ENCODE peak calls at places on chromosome 4, in nine cellular contexts. One of them, this sample, is unnamed.
A peak's percentile ranks its signal among the peaks of the same experiment; 100 is the strongest.

GRCh38 chr4:41028392-41029076 is 185.8 kb downstream of the APBB2 start:
- DNase-seq in SK-N-SH: no peak
- DNase-seq in GM12864: no peak
- DNase-seq in neural progenitor cell: no peak
- DNase-seq in right lobe of liver: no peak
- DNase-seq in CD8-positive, alpha-beta T cell: no peak
- DNase-seq in ovary: no peak
- DNase-seq in fibroblast of mammary gland: peak; percentile 69
- DNase-seq in cardiac muscle cell: no peak
- DNase-seq in this sample: no peak

GRCh38 chr4:91325495-91325894 is 978.3 kb upstream of the GRID2 start:
- DNase-seq in SK-N-SH: peak; percentile 1
- DNase-seq in GM12864: no peak
- DNase-seq in neural progenitor cell: no peak
- DNase-seq in right lobe of liver: no peak
- DNase-seq in CD8-positive, alpha-beta T cell: no peak
- DNase-seq in ovary: no peak
- DNase-seq in fibroblast of mammary gland: peak; percentile 5
- DNase-seq in cardiac muscle cell: no peak
- DNase-seq in this sample: peak; percentile 86

GRCh38 chr4:80500593-80500992 is 165.1 kb downstream of the CFAP299 start:
- DNase-seq in SK-N-SH: no peak
- DNase-seq in GM12864: no peak
- DNase-seq in neural progenitor cell: no peak
- DNase-seq in right lobe of liver: no peak
- DNase-seq in CD8-positive, alpha-beta T cell: peak; percentile 6
- DNase-seq in ovary: no peak
- DNase-seq in fibroblast of mammary gland: peak; percentile 18
- DNase-seq in cardiac muscle cell: no peak
- DNase-seq in this sample: peak; percentile 24

GRCh38 chr4:48780867-48781219 is 764 bp upstream of the FRYL start:
- DNase-seq in SK-N-SH: peak; percentile 9
- DNase-seq in GM12864: no peak
- DNase-seq in neural progenitor cell: no peak
- DNase-seq in right lobe of liver: no peak
- DNase-seq in CD8-positive, alpha-beta T cell: peak; percentile 43
- DNase-seq in ovary: peak; percentile 34
- DNase-seq in fibroblast of mammary gland: peak; percentile 39
- DNase-seq in cardiac muscle cell: no peak
- DNase-seq in this sample: no peak

GRCh38 chr4:156677136-156677535 is 294.5 kb downstream of the PDGFC start:
- DNase-seq in SK-N-SH: peak; percentile 22
- DNase-seq in GM12864: no peak
- DNase-seq in neural progenitor cell: peak; percentile 63
- DNase-seq in right lobe of liver: no peak
- DNase-seq in CD8-positive, alpha-beta T cell: no peak
- DNase-seq in ovary: no peak
- DNase-seq in fibroblast of mammary gland: peak; percentile 60
- DNase-seq in cardiac muscle cell: peak; percentile 30
- DNase-seq in this sample: peak; percentile 61

GRCh38 chr4:141890279-141890678 is 253.9 kb downstream of the IL15 start:
- DNase-seq in SK-N-SH: no peak
- DNase-seq in GM12864: no peak
- DNase-seq in neural progenitor cell: no peak
- DNase-seq in right lobe of liver: no peak
- DNase-seq in CD8-positive, alpha-beta T cell: no peak
- DNase-seq in ovary: no peak
- DNase-seq in fibroblast of mammary gland: no peak
- DNase-seq in cardiac muscle cell: peak; percentile 46
- DNase-seq in this sample: no peak

GRCh38 chr4:1569461-1570151 is 114.5 kb downstream of the FAM53A start:
- DNase-seq in SK-N-SH: no peak
- DNase-seq in GM12864: no peak
- DNase-seq in neural progenitor cell: no peak
- DNase-seq in right lobe of liver: peak; percentile 16
- DNase-seq in CD8-positive, alpha-beta T cell: no peak
- DNase-seq in ovary: no peak
- DNase-seq in fibroblast of mammary gland: no peak
- DNase-seq in cardiac muscle cell: no peak
- DNase-seq in this sample: no peak

GRCh38 chr4:109005523-109005922 is 242.7 kb upstream of the ETNPPL start:
- DNase-seq in SK-N-SH: no peak
- DNase-seq in GM12864: no peak
- DNase-seq in neural progenitor cell: no peak
- DNase-seq in right lobe of liver: no peak
- DNase-seq in CD8-positive, alpha-beta T cell: no peak
- DNase-seq in ovary: no peak
- DNase-seq in fibroblast of mammary gland: peak; percentile 61
- DNase-seq in cardiac muscle cell: no peak
- DNase-seq in this sample: peak; percentile 40

DNA sequence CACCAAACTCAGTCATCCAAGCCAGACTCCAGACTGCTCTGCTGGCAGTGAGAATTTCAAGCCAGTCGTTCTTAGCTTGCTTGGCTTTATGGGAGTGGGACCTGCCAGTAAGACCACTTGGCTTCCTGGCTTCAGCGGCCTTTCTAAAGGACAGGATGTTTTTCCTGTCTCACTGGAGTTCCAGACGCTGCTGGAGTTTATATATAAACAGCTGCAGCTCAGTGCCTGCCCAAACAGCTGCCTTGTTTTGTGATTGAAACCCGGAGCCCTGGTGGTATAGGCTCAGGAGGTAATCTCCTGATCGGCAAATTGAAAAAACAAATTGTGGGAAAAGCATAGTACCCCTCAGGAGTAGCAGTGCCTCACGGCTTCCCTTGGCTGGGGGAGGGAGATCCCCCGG is 1165.8 kb upstream of the ADGRL3 start:
- DNase-seq in SK-N-SH: no peak
- DNase-seq in GM12864: no peak
- DNase-seq in neural progenitor cell: peak; percentile 7
- DNase-seq in right lobe of liver: no peak
- DNase-seq in CD8-positive, alpha-beta T cell: no peak
- DNase-seq in ovary: no peak
- DNase-seq in fibroblast of mammary gland: no peak
- DNase-seq in cardiac muscle cell: no peak
- DNase-seq in this sample: no peak
- H3K4me3 ChIP-seq in SK-N-SH: no peak overlapping the region
- H3K4me3 ChIP-seq in GM12864: no peak overlapping the region
- H3K4me3 ChIP-seq in neural progenitor cell: no peak overlapping the region
- H3K4me3 ChIP-seq in right lobe of liver: no peak overlapping the region
- H3K4me3 ChIP-seq in CD8-positive, alpha-beta T cell: no peak overlapping the region
- H3K4me3 ChIP-seq in ovary: no peak overlapping the region
- H3K4me3 ChIP-seq in fibroblast of mammary gland: no peak overlapping the region
- H3K4me3 ChIP-seq in cardiac muscle cell: no peak overlapping the region
- H3K4me3 ChIP-seq in this sample: no peak overlapping the region

GRCh38 chr4:163330828-163331628 is 1.4 kb downstream of the NPY1R start:
- DNase-seq in SK-N-SH: no peak
- DNase-seq in GM12864: no peak
- DNase-seq in neural progenitor cell: no peak
- DNase-seq in right lobe of liver: no peak
- DNase-seq in CD8-positive, alpha-beta T cell: no peak
- DNase-seq in ovary: no peak
- DNase-seq in fibroblast of mammary gland: no peak
- DNase-seq in cardiac muscle cell: no peak
- DNase-seq in this sample: no peak

GRCh38 chr4:163335384-163335783 is 3.0 kb upstream of the NPY1R start:
- DNase-seq in SK-N-SH: no peak
- DNase-seq in GM12864: no peak
- DNase-seq in neural progenitor cell: no peak
- DNase-seq in right lobe of liver: no peak
- DNase-seq in CD8-positive, alpha-beta T cell: no peak
- DNase-seq in ovary: no peak
- DNase-seq in fibroblast of mammary gland: no peak
- DNase-seq in cardiac muscle cell: no peak
- DNase-seq in this sample: no peak

GRCh38 chr4:163332526-163333405 is at the start of gene NPY1R:
- DNase-seq in SK-N-SH: peak; percentile 78
- DNase-seq in GM12864: peak; percentile 21
- DNase-seq in neural progenitor cell: peak; percentile 90
- DNase-seq in right lobe of liver: peak; percentile 70
- DNase-seq in CD8-positive, alpha-beta T cell: no peak
- DNase-seq in ovary: peak; percentile 51
- DNase-seq in fibroblast of mammary gland: peak; percentile 77
- DNase-seq in cardiac muscle cell: peak; percentile 87
- DNase-seq in this sample: peak; percentile 83

DNA sequence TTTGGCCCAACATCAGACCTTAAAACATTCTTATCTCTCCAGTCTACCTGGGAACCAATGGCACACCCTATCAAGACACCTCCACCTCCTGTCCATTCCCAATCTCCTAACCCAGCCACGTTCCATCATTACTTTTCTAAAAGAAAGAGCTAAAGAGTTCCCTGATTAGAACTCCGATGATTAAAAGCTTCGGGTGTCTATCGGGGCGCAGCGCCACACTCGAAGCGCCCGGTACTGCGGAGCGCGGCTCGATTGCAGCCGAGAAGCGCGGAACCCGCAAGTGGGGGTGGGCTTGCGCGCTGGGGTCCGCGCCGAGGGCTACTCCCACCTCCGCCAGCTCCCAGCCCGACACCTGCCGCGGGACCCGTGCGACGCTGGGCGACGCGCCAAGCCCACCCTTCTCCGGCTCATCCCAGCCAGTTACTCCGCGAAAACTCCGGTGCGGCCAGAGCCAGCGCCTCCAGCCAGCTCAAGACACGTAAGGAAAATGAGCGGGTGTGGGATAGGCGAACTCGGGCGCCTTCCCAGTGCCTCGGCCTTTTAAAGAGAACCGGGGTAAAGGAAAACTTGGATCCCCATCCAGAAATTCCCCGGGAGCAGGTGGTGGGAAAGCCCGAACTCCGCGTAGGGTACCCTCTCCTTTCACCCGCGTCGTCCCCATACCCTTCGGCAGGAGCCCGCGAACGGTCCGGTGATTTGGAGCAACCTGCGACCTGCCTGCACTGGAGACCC is 601 bp downstream of the NPY1R start:
- DNase-seq in SK-N-SH: peak; percentile 36
- DNase-seq in GM12864: no peak
- DNase-seq in neural progenitor cell: peak; percentile 67
- DNase-seq in right lobe of liver: peak; percentile 29
- DNase-seq in CD8-positive, alpha-beta T cell: no peak
- DNase-seq in ovary: peak; percentile 16
- DNase-seq in fibroblast of mammary gland: peak; percentile 5
- DNase-seq in cardiac muscle cell: peak; percentile 57
- DNase-seq in this sample: peak; percentile 32
- TF ChIP-seq CTCF in SK-N-SH: no peak
- TF ChIP-seq CTCF in GM12864: no peak
- TF ChIP-seq CTCF in neural progenitor cell: peak; percentile 42
- TF ChIP-seq CTCF in right lobe of liver: no peak
- TF ChIP-seq CTCF in CD8-positive, alpha-beta T cell: no peak
- TF ChIP-seq CTCF in ovary: no peak
- TF ChIP-seq CTCF in fibroblast of mammary gland: no peak
- TF ChIP-seq CTCF in cardiac muscle cell: peak; percentile 21
- TF ChIP-seq CTCF in this sample: peak; percentile 11

DNA sequence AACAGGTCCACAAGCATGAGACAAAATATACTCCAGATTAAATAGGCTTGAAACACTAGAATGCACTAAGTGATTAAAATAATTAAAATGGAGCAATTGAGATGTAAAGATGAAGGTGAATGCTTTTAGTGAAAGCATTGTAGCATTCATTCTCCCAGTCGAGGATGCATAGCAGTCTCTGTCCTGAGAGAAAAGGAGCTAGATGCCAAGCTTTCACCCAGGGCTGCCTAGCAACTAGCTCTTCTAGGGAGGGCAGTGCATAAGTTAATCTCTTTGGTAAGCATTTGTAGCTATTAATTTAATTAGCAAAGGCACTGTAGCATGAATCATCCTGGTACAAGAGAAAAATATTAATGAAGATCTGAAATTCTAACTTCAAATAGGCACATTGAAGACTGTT is 1014.8 kb downstream of the C4orf33 start:
- DNase-seq in SK-N-SH: no peak
- DNase-seq in GM12864: no peak
- DNase-seq in neural progenitor cell: peak; percentile 22
- DNase-seq in right lobe of liver: no peak
- DNase-seq in CD8-positive, alpha-beta T cell: no peak
- DNase-seq in ovary: no peak
- DNase-seq in fibroblast of mammary gland: no peak
- DNase-seq in cardiac muscle cell: no peak
- DNase-seq in this sample: no peak
- H3K4me3 ChIP-seq in SK-N-SH: no peak overlapping the region
- H3K4me3 ChIP-seq in GM12864: no peak overlapping the region
- H3K4me3 ChIP-seq in neural progenitor cell: no peak overlapping the region
- H3K4me3 ChIP-seq in right lobe of liver: no peak overlapping the region
- H3K4me3 ChIP-seq in CD8-positive, alpha-beta T cell: no peak overlapping the region
- H3K4me3 ChIP-seq in ovary: no peak overlapping the region
- H3K4me3 ChIP-seq in fibroblast of mammary gland: no peak overlapping the region
- H3K4me3 ChIP-seq in cardiac muscle cell: no peak overlapping the region
- H3K4me3 ChIP-seq in this sample: no peak overlapping the region

DNA sequence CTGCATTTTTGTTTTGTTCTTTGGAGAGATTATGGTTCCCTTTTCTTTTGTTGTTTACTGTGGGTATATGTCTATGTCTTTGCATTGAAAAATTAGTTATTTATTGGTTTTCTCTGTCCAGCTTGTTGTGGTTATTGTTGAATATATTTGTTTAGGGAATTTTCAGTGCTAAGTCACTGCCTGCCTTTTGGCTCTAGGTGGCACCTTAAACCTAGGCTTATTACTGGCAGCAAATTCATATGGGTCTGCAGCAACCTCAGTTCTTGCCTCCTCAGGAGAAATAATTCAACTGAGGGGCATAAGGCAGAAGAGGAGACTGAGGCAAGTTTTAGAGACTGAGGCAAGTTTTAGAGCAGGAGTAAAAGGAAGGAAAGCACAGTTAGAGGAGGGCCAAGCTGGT is 1157.3 kb upstream of the AGA start:
- DNase-seq in SK-N-SH: peak; percentile 2
- DNase-seq in GM12864: no peak
- DNase-seq in neural progenitor cell: peak; percentile 16
- DNase-seq in right lobe of liver: no peak
- DNase-seq in CD8-positive, alpha-beta T cell: no peak
- DNase-seq in ovary: no peak
- DNase-seq in fibroblast of mammary gland: no peak
- DNase-seq in cardiac muscle cell: peak; percentile 31
- DNase-seq in this sample: no peak
- TF ChIP-seq CTCF in SK-N-SH: peak; percentile 46
- TF ChIP-seq CTCF in GM12864: no peak
- TF ChIP-seq CTCF in neural progenitor cell: peak; percentile 63
- TF ChIP-seq CTCF in right lobe of liver: no peak
- TF ChIP-seq CTCF in CD8-positive, alpha-beta T cell: no peak
- TF ChIP-seq CTCF in ovary: no peak
- TF ChIP-seq CTCF in fibroblast of mammary gland: no peak
- TF ChIP-seq CTCF in cardiac muscle cell: no peak
- TF ChIP-seq CTCF in this sample: peak; percentile 5

DNA sequence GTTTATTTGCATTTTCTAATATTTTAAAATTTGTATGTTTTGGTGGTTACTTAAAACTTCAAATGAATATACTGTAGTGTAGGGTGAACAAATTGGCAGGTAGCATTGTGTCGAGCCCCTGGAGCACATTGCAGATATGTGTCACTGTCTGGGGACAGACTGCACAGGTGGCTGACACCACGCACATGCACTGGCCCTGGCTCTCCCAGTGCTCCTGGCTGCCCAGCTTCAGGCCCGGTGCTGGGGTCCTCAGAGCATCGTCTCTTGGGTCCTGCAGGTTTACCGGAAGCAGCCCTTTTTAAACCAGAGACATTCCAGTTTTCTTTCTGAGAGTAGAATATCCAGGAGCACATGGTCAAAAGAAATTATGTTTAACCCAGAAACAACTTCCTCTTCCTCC is 15.6 kb downstream of the BST1 start:
- DNase-seq in SK-N-SH: no peak
- DNase-seq in GM12864: no peak
- DNase-seq in neural progenitor cell: no peak
- DNase-seq in right lobe of liver: no peak
- DNase-seq in CD8-positive, alpha-beta T cell: no peak
- DNase-seq in ovary: no peak
- DNase-seq in fibroblast of mammary gland: no peak
- DNase-seq in cardiac muscle cell: no peak
- DNase-seq in this sample: no peak
- H3K4me3 ChIP-seq in SK-N-SH: no peak overlapping the region
- H3K4me3 ChIP-seq in GM12864: no peak overlapping the region
- H3K4me3 ChIP-seq in neural progenitor cell: no peak overlapping the region
- H3K4me3 ChIP-seq in right lobe of liver: no peak overlapping the region
- H3K4me3 ChIP-seq in CD8-positive, alpha-beta T cell: no peak overlapping the region
- H3K4me3 ChIP-seq in ovary: no peak overlapping the region
- H3K4me3 ChIP-seq in fibroblast of mammary gland: no peak overlapping the region
- H3K4me3 ChIP-seq in cardiac muscle cell: no peak overlapping the region
- H3K4me3 ChIP-seq in this sample: no peak overlapping the region

This sample was measured in astrocyte of the spinal cord.